ENCODE peak calls at places on chromosomes 12 and 14, in eight cellular contexts. H, J, D, X, O, G, M and S are unnamed samples.
A peak's percentile ranks its signal among the peaks of the same experiment; 100 is the strongest.

GRCh38 chr12:44574586-44574985 is 301.5 kb downstream of the NELL2 start:
- DNase-seq in G (no peak), X (no peak), J (no peak), H (no peak), M (no peak), D (no peak), O (no peak), S (no peak)

GRCh38 chr12:62254967-62255366 is 5.2 kb upstream of the USP15 start:
- DNase-seq in M (no peak), O (no peak), J (no peak), G (no peak), X (no peak), H (no peak), D (no peak), S (no peak)

GRCh38 chr12:20268121-20268732 is 100.1 kb upstream of the PDE3A start:
- DNase-seq in G (peak; percentile 55), J (no peak), D (no peak), O (no peak), H (no peak), M (peak; percentile 12), X (peak; percentile 27), S (no peak)

GRCh38 chr14:105142651-105143450 is 25.7 kb downstream of the JAG2 start:
- DNase-seq in X (no peak), H (no peak), M (peak; percentile 78), D (no peak), O (no peak), J (no peak), G (no peak), S (no peak)

GRCh38 chr14:104221636-104222375 is 83.4 kb downstream of the KIF26A start:
- DNase-seq in G (no peak), J (no peak), X (no peak), M (peak; percentile 32), O (no peak), H (no peak), D (no peak), S (no peak)

GRCh38 chr12:55929306-55929791 is 1.6 kb upstream of the DGKA start:
- DNase-seq in D (no peak), M (no peak), J (peak; percentile 14), O (no peak), G (no peak), H (no peak), X (no peak), S (peak; percentile 11)

GRCh38 chr14:75979071-75979571 is 2.7 kb downstream of the TGFB3 start:
- DNase-seq in D (no peak), H (peak; percentile 53), X (peak; percentile 38), O (peak; percentile 24), G (peak; percentile 17), M (peak; percentile 60), J (peak; percentile 54), S (no peak)

GRCh38 chr12:45234134-45234865 is 18.4 kb downstream of the ANO6 start:
- DNase-seq in O (peak; percentile 25), X (peak; percentile 98), D (no peak), G (peak; percentile 91), J (peak; percentile 21), M (no peak), H (no peak), S (no peak)

GRCh38 chr14:97655169-97655948 is 858.2 kb downstream of the VRK1 start:
- DNase-seq in J (no peak), D (no peak), X (no peak), M (no peak), G (no peak), H (no peak), O (no peak), S (no peak)

GRCh38 chr12:29508949-29509348 is 11.5 kb upstream of the OVCH1 start:
- DNase-seq in M (no peak), X (no peak), H (no peak), D (no peak), J (no peak), O (no peak), G (no peak), S (no peak)

GRCh38 chr12:6229823-6230222 is 29.6 kb downstream of the CD9 start:
- DNase-seq in G (no peak), X (peak; percentile 97), O (peak; percentile 68), H (peak; percentile 34), M (peak; percentile 82), D (no peak), J (peak; percentile 83), S (peak; percentile 69)

GRCh38 chr14:99268776-99269510 is 3.1 kb downstream of the BCL11B start:
- DNase-seq in O (no peak), X (no peak), J (no peak), G (no peak), H (no peak), D (no peak), M (no peak), S (no peak)

GRCh38 chr12:104011265-104011664 is 38.7 kb downstream of the GLT8D2 start:
- DNase-seq in D (no peak), X (peak; percentile 96), H (no peak), M (no peak), J (no peak), O (no peak), G (peak; percentile 46), S (no peak)

GRCh38 chr14:91116913-91117588 is 3.2 kb downstream of the DGLUCY start:
- DNase-seq in J (no peak), D (no peak), O (no peak), X (no peak), G (no peak), H (no peak), M (no peak), S (no peak)

GRCh38 chr12:26077915-26078314 is 46.9 kb downstream of the BHLHE41 start:
- DNase-seq in G (no peak), O (no peak), M (no peak), H (no peak), D (no peak), X (peak; percentile 46), J (no peak), S (no peak)

GRCh38 chr14:101731187-101732080 is 30.1 kb upstream of the PPP2R5C start:
- DNase-seq in H (no peak), G (peak; percentile 86), O (no peak), D (no peak), X (peak; percentile 41), J (peak; percentile 49), M (peak; percentile 90), S (no peak)

GRCh38 chr12:113766133-113766879 is 199.8 kb downstream of the RBM19 start:
- DNase-seq in M (no peak), O (no peak), D (no peak), H (peak; percentile 26), J (no peak), G (peak; percentile 61), X (no peak), S (no peak)

GRCh38 chr12:46461459-46461858 is 88.9 kb upstream of the SLC38A2 start:
- DNase-seq in H (no peak), M (no peak), J (no peak), D (no peak), O (peak; percentile 26), X (no peak), G (no peak), S (no peak)

GRCh38 chr14:74510955-74511354 is 17.4 kb downstream of the ISCA2 start:
- DNase-seq in M (no peak), X (peak; percentile 81), O (no peak), D (no peak), G (peak; percentile 43), H (no peak), J (no peak), S (no peak)

GRCh38 chr12:122527478-122527944 is 462 bp downstream of the KNTC1 start:
- DNase-seq in O (no peak), H (peak; percentile 22), D (no peak), X (peak; percentile 21), G (peak; percentile 42), J (peak; percentile 41), M (no peak), S (no peak)

GRCh38 chr12:111274820-111275219 is 94.1 kb downstream of the PHETA1 start:
- DNase-seq in M (no peak), O (no peak), H (no peak), G (no peak), J (no peak), D (no peak), X (no peak), S (no peak)

GRCh38 chr12:30764251-30764650 is 9.5 kb upstream of the CAPRIN2 start:
- DNase-seq in M (no peak), H (no peak), G (no peak), O (no peak), X (no peak), J (no peak), D (no peak), S (no peak)

GRCh38 chr12:8157484-8158198 is 826 bp downstream of the ZNF705A start:
- DNase-seq in O (no peak), H (no peak), M (no peak), D (no peak), J (no peak), G (peak; percentile 69), X (peak; percentile 13), S (no peak)

GRCh38 chr14:39050389-39050788 is 52.6 kb downstream of the SEC23A start:
- DNase-seq in G (peak; percentile 21), H (no peak), D (no peak), O (no peak), X (peak; percentile 85), J (no peak), M (no peak), S (no peak)

GRCh38 chr14:51006781-51007211 is 62.5 kb upstream of the PYGL start:
- DNase-seq in H (no peak), O (peak; percentile 13), M (no peak), J (peak; percentile 92), G (peak; percentile 57), X (peak; percentile 58), D (no peak), S (peak; percentile 22)

GRCh38 chr12:58309806-58310205 is 368.4 kb downstream of the ATP23 start:
- DNase-seq in H (no peak), G (no peak), D (no peak), J (no peak), M (no peak), X (no peak), O (no peak), S (no peak)

GRCh38 chr14:70906785-70907171 is 481 bp upstream of the PCNX1 start:
- DNase-seq in G (no peak), M (no peak), X (no peak), D (no peak), J (no peak), H (no peak), O (no peak), S (no peak)

GRCh38 chr12:52351196-52352059 is 15.9 kb downstream of the KRT85 start:
- DNase-seq in J (peak; percentile 74), X (no peak), D (peak; percentile 57), G (no peak), M (no peak), H (no peak), O (no peak), S (peak; percentile 54)

GRCh38 chr14:99995700-99996356 is 69.4 kb upstream of the EVL start:
- DNase-seq in O (peak; percentile 83), X (peak; percentile 54), M (no peak), H (peak; percentile 49), D (peak; percentile 72), J (peak; percentile 78), G (peak; percentile 75), S (no peak)

GRCh38 chr12:113214938-113215400 is 6.3 kb upstream of the TPCN1 start:
- DNase-seq in G (peak; percentile 83), D (peak; percentile 78), M (no peak), X (peak; percentile 97), H (no peak), J (no peak), O (peak; percentile 86), S (peak; percentile 65)

GRCh38 chr12:27193854-27194544 is 50.1 kb upstream of the STK38L start:
- DNase-seq in X (peak; percentile 86), H (no peak), M (no peak), O (no peak), D (no peak), J (no peak), G (peak; percentile 37), S (peak; percentile 63)

GRCh38 chr12:38904932-38905479 is 385 bp downstream of the CPNE8 start:
- DNase-seq in G (peak; percentile 94), O (peak; percentile 79), H (peak; percentile 62), D (peak; percentile 87), X (no peak), J (peak; percentile 66), M (peak; percentile 92), S (peak; percentile 85)

GRCh38 chr14:59362533-59362932 is 102.6 kb downstream of the GPR135 start:
- DNase-seq in X (peak; percentile 79), G (no peak), J (no peak), D (no peak), M (no peak), O (no peak), H (no peak), S (no peak)

GRCh38 chr14:65167072-65167645 is 64.8 kb upstream of the MAX start:
- DNase-seq in M (no peak), X (no peak), J (no peak), O (no peak), G (peak; percentile 44), D (no peak), H (no peak), S (no peak)